ENCODE peak calls at places on chromosomes 2 and 18, in ten cellular contexts. U is upper lobe of left lung, V is HCT116, Q is IMR-90, Y is endothelial cell of umbilical vein, O is adrenal gland, M is suprapubic skin, F is body of pancreas, S is A549, I is thyroid gland. N is an unnamed sample.
A peak's percentile ranks its signal among the peaks of the same experiment; 100 is the strongest.

GRCh38 chr2:146927080-146927714 is 917.6 kb upstream of the ACVR2A start:
- DNase-seq in Y (peak; percentile 59), U (peak; percentile 42), Q (peak; percentile 31), I (peak; percentile 37), O (peak; percentile 36), M (peak; percentile 82), S (peak; percentile 36), F (peak; percentile 14), V (peak; percentile 39), N (peak; percentile 27)

GRCh38 chr2:232372231-232373208 is 6.0 kb upstream of the ALPP start:
- DNase-seq in S (no peak), Q (peak; percentile 52), F (no peak), I (no peak), Y (no peak), O (no peak), U (no peak), V (no peak), M (peak; percentile 55), N (no peak)

GRCh38 chr18:58632557-58632956 is 3.7 kb upstream of the ALPK2 start:
- DNase-seq in V (no peak), Y (no peak), Q (no peak), U (no peak), S (no peak), O (no peak), I (no peak), M (no peak), F (no peak), N (no peak)

GRCh38 chr2:168449419-168449818 is 6.7 kb upstream of the CERS6 start:
- DNase-seq in O (no peak), S (no peak), F (no peak), Q (no peak), I (no peak), U (no peak), M (no peak), V (no peak), Y (peak; percentile 55), N (no peak)

GRCh38 chr18:58316400-58316942 is 272.4 kb downstream of the NEDD4L start:
- DNase-seq in O (no peak), M (no peak), S (no peak), Y (no peak), I (no peak), Q (no peak), F (no peak), V (no peak), U (no peak), N (no peak)

GRCh38 chr2:169711751-169712509 is 17.7 kb downstream of the PHOSPHO2 start:
- DNase-seq in Y (peak; percentile 94), I (no peak), O (no peak), S (no peak), U (no peak), F (no peak), Q (no peak), V (no peak), M (no peak), N (peak; percentile 59)

GRCh38 chr2:46230115-46230571 is 67.1 kb upstream of the EPAS1 start:
- DNase-seq in S (peak; percentile 84), I (no peak), U (peak; percentile 69), Y (no peak), F (peak; percentile 16), Q (no peak), O (no peak), M (no peak), V (no peak), N (no peak)

GRCh38 chr2:164737612-164738081 is 104.0 kb downstream of the COBLL1 start:
- DNase-seq in Y (peak; percentile 82), O (peak; percentile 70), I (peak; percentile 69), V (peak; percentile 73), U (peak; percentile 77), Q (peak; percentile 52), M (no peak), S (peak; percentile 71), F (peak; percentile 69), N (peak; percentile 62)

GRCh38 chr2:241929551-241930490 is 60.3 kb downstream of the RTP5 start:
- DNase-seq in I (no peak), M (no peak), U (no peak), S (no peak), F (peak; percentile 23), Q (no peak), V (no peak), Y (no peak), O (no peak), N (no peak)

GRCh38 chr2:216354236-216354788 is 18.0 kb downstream of the MARCHF4 start:
- DNase-seq in Q (peak; percentile 61), U (no peak), M (no peak), O (no peak), I (no peak), F (no peak), V (no peak), Y (no peak), S (no peak), N (no peak)

DNA sequence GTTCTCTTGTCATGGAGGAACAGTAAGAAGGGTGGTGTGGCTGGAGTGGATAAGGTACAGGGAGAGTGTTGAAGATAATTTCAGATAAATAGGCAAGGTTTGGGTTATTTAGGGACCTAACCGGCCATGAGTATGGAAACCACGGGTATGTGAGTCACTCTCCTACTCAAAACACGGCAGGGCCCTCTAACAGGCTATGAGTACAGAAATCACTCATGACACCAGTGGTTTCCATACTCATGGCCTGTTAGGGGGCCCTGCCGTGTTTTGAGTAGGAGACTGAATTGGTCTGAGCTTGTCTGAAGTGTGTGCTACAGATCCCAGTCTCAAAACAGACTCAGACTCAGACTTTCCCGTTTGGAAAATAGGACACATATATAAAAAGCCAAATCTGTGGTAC is 428.4 kb upstream of the HNMT start:
- DNase-seq in M (no peak), S (no peak), Q (no peak), O (no peak), I (no peak), U (no peak), F (no peak), Y (no peak), V (no peak), N (no peak)
- H3K27ac ChIP-seq in M (no peak overlapping the region), S (no peak overlapping the region), Q (no peak overlapping the region), O (no peak overlapping the region), I (no peak overlapping the region), U (no peak overlapping the region), F (no peak overlapping the region), Y (no peak overlapping the region), V (no peak overlapping the region), N (no peak overlapping the region)

GRCh38 chr18:9959564-9959963 is 45.7 kb downstream of the VAPA start:
- DNase-seq in Y (no peak), M (no peak), O (no peak), Q (no peak), U (no peak), I (no peak), F (no peak), S (no peak), V (no peak), N (no peak)

GRCh38 chr18:9965711-9966624 is 52.2 kb downstream of the VAPA start:
- DNase-seq in O (no peak), Q (peak; percentile 58), S (no peak), V (no peak), F (no peak), I (no peak), M (no peak), Y (no peak), U (no peak), N (no peak)

GRCh38 chr18:9961031-9961430 is 47.2 kb downstream of the VAPA start:
- DNase-seq in U (no peak), S (no peak), O (no peak), M (no peak), Q (no peak), I (no peak), F (no peak), Y (no peak), V (no peak), N (no peak)

GRCh38 chr18:9958861-9959399 is 45.1 kb downstream of the VAPA start:
- DNase-seq in V (no peak), Y (no peak), S (no peak), M (no peak), O (no peak), Q (no peak), I (no peak), U (no peak), F (no peak), N (no peak)

DNA sequence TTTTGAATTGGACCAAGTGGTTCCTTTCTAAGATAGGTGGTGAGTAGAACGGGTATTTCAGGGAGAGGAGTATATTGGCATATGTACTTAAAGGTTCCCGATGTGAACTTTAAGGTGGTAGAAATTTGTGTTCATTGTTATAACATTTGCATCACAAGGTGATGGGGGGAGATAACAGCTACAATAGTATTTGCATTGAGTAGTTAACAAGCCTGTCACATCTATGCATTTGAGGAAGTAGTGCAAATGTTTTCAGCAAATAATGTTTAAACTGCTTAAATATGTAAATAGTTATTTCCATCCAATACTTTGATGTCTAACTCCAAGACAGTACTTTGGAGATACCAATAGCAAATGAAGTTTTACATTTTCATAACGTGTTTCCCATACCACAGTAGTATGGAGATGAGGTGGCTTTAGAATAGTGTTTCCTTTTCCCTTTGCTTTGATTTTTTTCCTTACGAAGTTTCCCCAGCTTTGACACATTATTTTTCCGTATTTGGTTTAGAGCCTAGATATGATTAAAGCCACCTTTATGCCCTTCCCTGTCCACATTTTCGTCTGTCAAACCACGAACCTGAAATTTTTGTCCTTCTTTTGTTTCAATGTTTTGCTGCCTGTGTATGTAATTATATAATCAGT is 46.6 kb downstream of the VAPA start:
- DNase-seq in U (no peak), S (no peak), I (no peak), M (no peak), Y (no peak), V (no peak), F (no peak), O (no peak), Q (no peak), N (no peak)
- TF ChIP-seq POLR2A in U (no peak), S (no peak), I (no peak), M (no peak), Y (no peak), V (no peak), F (no peak), O (no peak), Q (no peak), N (no peak)

GRCh38 chr2:224324604-224325003 is 77.3 kb downstream of the FAM124B start:
- DNase-seq in O (no peak), Y (no peak), U (no peak), Q (no peak), M (no peak), S (no peak), I (no peak), V (no peak), F (no peak), N (no peak)

GRCh38 chr2:224328798-224329197 is 73.1 kb downstream of the FAM124B start:
- DNase-seq in S (no peak), Q (no peak), M (no peak), V (no peak), U (no peak), Y (no peak), O (no peak), F (no peak), I (no peak), N (no peak)

GRCh38 chr2:224331698-224332097 is 70.2 kb downstream of the FAM124B start:
- DNase-seq in S (no peak), Y (no peak), V (no peak), I (no peak), U (no peak), F (no peak), Q (no peak), M (no peak), O (no peak), N (no peak)

GRCh38 chr2:224325941-224326340 is 76.0 kb downstream of the FAM124B start:
- DNase-seq in M (no peak), F (no peak), O (no peak), Y (no peak), V (no peak), I (peak; percentile 91), U (no peak), Q (no peak), S (no peak), N (no peak)
- H3K27ac ChIP-seq in M (no peak overlapping the region), F (no peak overlapping the region), O (no peak overlapping the region), Y (no peak overlapping the region), V (no peak overlapping the region), I (no peak overlapping the region), U (no peak overlapping the region), Q (no peak overlapping the region), S (no peak overlapping the region), N (no peak overlapping the region)

GRCh38 chr2:23925702-23926288 is 1.1 kb downstream of the ATAD2B start:
- DNase-seq in M (peak; percentile 84), S (peak; percentile 45), O (peak; percentile 61), V (no peak), Q (peak; percentile 68), I (peak; percentile 71), Y (peak; percentile 76), U (peak; percentile 76), F (peak; percentile 56), N (peak; percentile 73)
- TF ChIP-seq POLR2A in M (no peak), S (no peak), O (no peak), V (no peak), Q (no peak), I (no peak), Y (no peak), U (peak; percentile 42), F (peak; percentile 16), N (peak; percentile 56)

N was measured in transverse colon.